ENCODE peak calls at places on chromosomes 6 and 20, in four cellular contexts. Z, N, W and O are unnamed samples.

GRCh38 chr20:34037767-34038166 is 44.1 kb downstream of the RALY start:
- DNase-seq in N (no peak), W (peak; percentile 82), Z (no peak), O (no peak)

GRCh38 chr6:41683460-41684310 is 45.4 kb downstream of the MDFI start:
- DNase-seq in Z (peak; percentile 49), N (peak; percentile 80), W (peak; percentile 60), O (peak; percentile 80)

GRCh38 chr6:121124600-121124999 is 209.7 kb downstream of the TBC1D32 start:
- DNase-seq in Z (no peak), N (no peak), W (no peak), O (no peak)

GRCh38 chr6:161915456-161915964 is 641.6 kb upstream of the AGPAT4 start:
- DNase-seq in W (no peak), N (no peak), Z (no peak), O (no peak)

GRCh38 chr6:161134550-161135298 is 139.1 kb downstream of the AGPAT4 start:
- DNase-seq in Z (no peak), N (no peak), W (no peak), O (no peak)

GRCh38 chr6:108556250-108556649 is 4.5 kb upstream of the FOXO3 start:
- DNase-seq in W (no peak), N (no peak), Z (no peak), O (no peak)

GRCh38 chr20:11844691-11845090 is 73.0 kb upstream of the BTBD3 start:
- DNase-seq in Z (no peak), N (no peak), W (peak; percentile 70), O (no peak)

GRCh38 chr6:31794294-31794865 is 1.2 kb downstream of the VARS1 start:
- DNase-seq in N (no peak), Z (no peak), W (peak; percentile 54), O (no peak)

GRCh38 chr20:36591854-36592641 is 13.5 kb upstream of the RAB5IF start:
- DNase-seq in Z (no peak), W (peak; percentile 55), N (no peak), O (no peak)

GRCh38 chr6:136471372-136471771 is 78.8 kb downstream of the MAP7 start:
- DNase-seq in N (no peak), Z (no peak), W (no peak), O (no peak)

GRCh38 chr6:72626126-72626525 is 4.3 kb downstream of the KCNQ5 start:
- DNase-seq in N (peak; percentile 41), Z (no peak), W (no peak), O (peak; percentile 85)

GRCh38 chr20:18007534-18008292 is 38.9 kb downstream of the MGME1 start:
- DNase-seq in N (no peak), Z (no peak), W (peak; percentile 15), O (no peak)

GRCh38 chr20:49646126-49646525 is 67.6 kb downstream of the B4GALT5 start:
- DNase-seq in W (peak; percentile 61), Z (no peak), N (no peak), O (no peak)

GRCh38 chr6:105453968-105454367 is 51.1 kb upstream of the PREP start:
- DNase-seq in N (no peak), W (peak; percentile 26), Z (no peak), O (no peak)

GRCh38 chr20:10596726-10597125 is 77.1 kb downstream of the JAG1 start:
- DNase-seq in W (peak; percentile 75), N (no peak), Z (no peak), O (no peak)

GRCh38 chr6:150301871-150302800 is 66.7 kb upstream of the IYD start:
- DNase-seq in W (peak; percentile 59), Z (no peak), N (peak; percentile 19), O (peak; percentile 30)

GRCh38 chr6:63804381-63804956 is 168.9 kb downstream of the PHF3 start:
- DNase-seq in N (no peak), Z (no peak), W (peak; percentile 88), O (no peak)

GRCh38 chr6:33632603-33633039 is 11.5 kb downstream of the ITPR3 start:
- DNase-seq in N (peak; percentile 48), W (no peak), Z (peak; percentile 29), O (peak; percentile 62)

GRCh38 chr6:34366639-34366921 is 25.9 kb downstream of the NUDT3 start:
- DNase-seq in W (no peak), N (no peak), Z (no peak), O (no peak)

GRCh38 chr6:149060300-149060984 is 257.1 kb upstream of the TAB2 start:
- DNase-seq in N (peak; percentile 78), W (no peak), Z (no peak), O (peak; percentile 89)

GRCh38 chr20:50601511-50602431 is 89.6 kb downstream of the RIPOR3 start:
- DNase-seq in N (no peak), Z (no peak), W (no peak), O (no peak)

GRCh38 chr6:37036146-37036545 is 30.7 kb downstream of the FGD2 start:
- DNase-seq in W (no peak), Z (no peak), N (no peak), O (no peak)

GRCh38 chr6:151325075-151326050 is 66.0 kb downstream of the ZBTB2 start:
- DNase-seq in Z (peak; percentile 33), W (peak; percentile 60), N (no peak), O (peak; percentile 15)

GRCh38 chr20:54294094-54294493 is 86.2 kb downstream of the PFDN4 start:
- DNase-seq in Z (no peak), N (no peak), W (no peak), O (no peak)

GRCh38 chr20:42097741-42098140 is 479.6 kb upstream of the CHD6 start:
- DNase-seq in Z (no peak), N (no peak), W (no peak), O (no peak)

GRCh38 chr20:23212482-23212881 is 126.4 kb upstream of the CD93 start:
- DNase-seq in W (no peak), N (no peak), Z (no peak), O (no peak)

GRCh38 chr20:45792513-45793118 is 862 bp downstream of the DNTTIP1 start:
- DNase-seq in N (no peak), W (no peak), Z (no peak), O (no peak)

GRCh38 chr6:63022631-63023030 is 188.6 kb upstream of the FKBP1C start:
- DNase-seq in W (no peak), N (no peak), Z (no peak), O (no peak)

DNA sequence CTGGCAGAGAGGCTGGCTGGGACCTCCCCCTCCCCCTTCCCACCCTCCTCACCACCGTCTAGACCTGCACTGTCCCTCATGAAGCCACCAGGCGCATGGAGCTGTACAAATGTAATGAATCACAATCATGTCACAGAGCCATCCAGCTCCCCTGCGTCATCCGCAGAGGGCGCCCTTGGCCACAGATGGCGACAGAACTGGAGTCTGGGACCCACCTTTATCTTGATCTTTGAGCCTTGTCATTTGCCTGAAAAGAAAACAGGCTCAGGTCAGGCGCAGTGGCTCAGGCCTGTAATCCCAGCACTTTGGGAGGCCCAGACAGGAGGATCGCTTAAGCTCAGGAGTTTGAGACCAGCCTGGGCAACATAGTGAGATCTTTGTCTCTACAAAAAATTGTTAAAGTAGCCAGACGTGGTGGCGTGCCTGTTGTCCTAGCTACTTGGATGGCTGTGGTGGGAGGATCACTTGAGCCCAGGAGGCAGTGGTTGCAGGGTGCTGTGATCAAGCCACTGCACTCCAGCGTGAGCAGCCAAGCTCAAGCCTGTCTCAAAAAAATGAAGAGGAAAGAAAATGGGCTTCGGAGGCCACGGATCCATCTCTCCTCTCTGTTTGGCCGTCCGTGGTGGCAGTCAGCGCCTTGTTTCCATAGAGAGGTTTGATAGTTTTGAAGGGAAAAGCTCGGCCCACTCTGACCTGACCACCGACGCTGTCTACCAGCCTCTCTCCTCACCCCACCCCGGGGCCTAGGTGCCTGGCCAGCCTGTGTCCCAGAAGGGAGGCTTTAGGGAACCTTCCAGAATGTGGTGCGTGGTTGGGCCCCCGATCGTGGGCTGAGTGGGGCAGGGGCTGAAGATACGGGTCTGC is 6.2 kb downstream of the COL9A3 start:
- DNase-seq in Z (no peak), N (peak; percentile 50), W (no peak), O (peak; percentile 73)
- TF ChIP-seq CTCF in Z (no peak), N (peak; percentile 63), W (peak; percentile 29), O (peak; percentile 55)

DNA sequence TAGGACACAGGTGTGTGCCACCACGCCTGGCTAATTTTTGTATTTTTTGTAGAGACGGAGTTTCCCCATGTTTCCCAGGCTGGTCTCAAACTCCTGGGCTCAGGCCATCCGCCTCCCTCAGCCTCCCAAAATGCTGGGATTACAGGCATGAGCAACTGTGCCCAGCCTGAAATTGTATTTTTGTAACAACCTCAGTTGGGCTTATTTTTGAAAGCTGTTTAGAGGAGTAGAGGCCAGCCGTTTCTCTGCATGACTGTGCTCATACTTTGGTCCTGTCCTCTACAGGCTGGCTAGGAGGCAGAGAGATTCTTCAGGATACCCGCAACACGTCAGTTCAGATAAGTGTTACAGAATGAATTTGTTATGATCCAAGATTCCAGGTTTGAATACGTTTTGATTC is 22.1 kb downstream of the CAGE1 start:
- DNase-seq in W (no peak), Z (no peak), N (no peak), O (no peak)
- H3K4me3 ChIP-seq in W (no peak overlapping the region), Z (no peak overlapping the region), N (no peak overlapping the region), O (no peak overlapping the region)

GRCh38 chr6:111306104-111306888 is 176.7 kb downstream of the REV3L start:
- DNase-seq in Z (no peak), W (no peak), N (no peak), O (no peak)
- TF ChIP-seq CTCF in Z (no peak), W (no peak), N (no peak), O (no peak)

DNA sequence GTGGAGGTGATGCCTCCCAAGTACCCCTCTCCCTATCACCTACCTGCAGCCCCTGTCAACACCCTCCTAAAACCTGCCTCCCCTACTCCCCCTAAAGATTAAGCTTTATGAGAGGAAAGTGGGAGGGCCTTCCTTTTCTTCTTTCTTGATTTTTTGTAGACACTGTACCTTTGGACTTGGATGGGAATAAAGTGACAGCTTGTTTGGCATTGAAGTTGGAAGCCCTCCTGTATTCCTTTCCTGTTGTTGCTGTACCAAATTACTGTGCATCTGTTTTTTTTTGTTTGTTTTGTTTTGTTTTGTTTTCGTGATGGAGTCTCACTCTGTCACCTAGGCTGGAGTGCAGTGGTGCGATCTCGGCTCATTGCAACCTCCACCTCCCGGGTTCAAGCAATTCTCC is 99.3 kb upstream of the NFATC2 start:
- DNase-seq in W (no peak), N (no peak), Z (no peak), O (no peak)
- H3K4me3 ChIP-seq in W (no peak overlapping the region), N (no peak overlapping the region), Z (no peak overlapping the region), O (no peak overlapping the region)

GRCh38 chr6:92777146-92777740 is 642.1 kb downstream of the EPHA7 start:
- DNase-seq in Z (no peak), W (peak; percentile 15), N (no peak), O (peak; percentile 40)
- TF ChIP-seq CTCF in Z (peak; percentile 18), W (peak; percentile 42), N (peak; percentile 47), O (peak; percentile 37)